ENCODE peak calls at places on chromosomes 1 and 21, in ten cellular contexts. One of them, this sample, is unnamed.

GRCh38 chr1:41670558-41670957 is 186.1 kb upstream of the EDN2 start:
- DNase-seq in K562: no peak
- DNase-seq in testis: no peak
- DNase-seq in uterus: no peak
- DNase-seq in tibial nerve: no peak
- DNase-seq in HepG2: no peak
- DNase-seq in body of pancreas: no peak
- DNase-seq in prostate gland: no peak
- DNase-seq in Peyer's patch: no peak
- DNase-seq in transverse colon: no peak
- DNase-seq in this sample: no peak

GRCh38 chr21:37219766-37220432 is 47.2 kb downstream of the VPS26C start:
- DNase-seq in K562: no peak
- DNase-seq in testis: peak; percentile 12
- DNase-seq in uterus: no peak
- DNase-seq in tibial nerve: no peak
- DNase-seq in HepG2: no peak
- DNase-seq in body of pancreas: no peak
- DNase-seq in prostate gland: no peak
- DNase-seq in Peyer's patch: no peak
- DNase-seq in transverse colon: no peak
- DNase-seq in this sample: peak; percentile 35

GRCh38 chr1:41783189-41783639 is 135.5 kb downstream of the HIVEP3 start:
- DNase-seq in K562: no peak
- DNase-seq in testis: no peak
- DNase-seq in uterus: no peak
- DNase-seq in tibial nerve: no peak
- DNase-seq in HepG2: no peak
- DNase-seq in body of pancreas: no peak
- DNase-seq in prostate gland: peak; percentile 69
- DNase-seq in Peyer's patch: no peak
- DNase-seq in transverse colon: no peak
- DNase-seq in this sample: no peak

GRCh38 chr1:208189716-208190115 is 54.5 kb downstream of the PLXNA2 start:
- DNase-seq in K562: no peak
- DNase-seq in testis: no peak
- DNase-seq in uterus: no peak
- DNase-seq in tibial nerve: no peak
- DNase-seq in HepG2: no peak
- DNase-seq in body of pancreas: no peak
- DNase-seq in prostate gland: no peak
- DNase-seq in Peyer's patch: no peak
- DNase-seq in transverse colon: no peak
- DNase-seq in this sample: no peak

GRCh38 chr1:121546830-121547680 is 362.3 kb downstream of the SRGAP2C start:
- DNase-seq in K562: no peak
- DNase-seq in testis: no peak
- DNase-seq in uterus: no peak
- DNase-seq in tibial nerve: no peak
- DNase-seq in HepG2: no peak
- DNase-seq in body of pancreas: no peak
- DNase-seq in prostate gland: peak; percentile 5
- DNase-seq in Peyer's patch: no peak
- DNase-seq in transverse colon: no peak
- DNase-seq in this sample: no peak

GRCh38 chr1:91725961-91726704 is 159.8 kb downstream of the TGFBR3 start:
- DNase-seq in K562: no peak
- DNase-seq in testis: peak; percentile 57
- DNase-seq in uterus: peak; percentile 36
- DNase-seq in tibial nerve: no peak
- DNase-seq in HepG2: peak; percentile 40
- DNase-seq in body of pancreas: peak; percentile 39
- DNase-seq in prostate gland: no peak
- DNase-seq in Peyer's patch: no peak
- DNase-seq in transverse colon: peak; percentile 17
- DNase-seq in this sample: no peak

GRCh38 chr1:21307663-21308062 is 17.4 kb upstream of the ECE1 start:
- DNase-seq in K562: peak; percentile 81
- DNase-seq in testis: no peak
- DNase-seq in uterus: no peak
- DNase-seq in tibial nerve: no peak
- DNase-seq in HepG2: no peak
- DNase-seq in body of pancreas: no peak
- DNase-seq in prostate gland: no peak
- DNase-seq in Peyer's patch: no peak
- DNase-seq in transverse colon: no peak
- DNase-seq in this sample: no peak

GRCh38 chr1:99677416-99677815 is 31.5 kb downstream of the PALMD start:
- DNase-seq in K562: no peak
- DNase-seq in testis: no peak
- DNase-seq in uterus: no peak
- DNase-seq in tibial nerve: no peak
- DNase-seq in HepG2: no peak
- DNase-seq in body of pancreas: no peak
- DNase-seq in prostate gland: no peak
- DNase-seq in Peyer's patch: no peak
- DNase-seq in transverse colon: no peak
- DNase-seq in this sample: no peak

GRCh38 chr1:186782791-186783190 is 46.0 kb upstream of the PLA2G4A start:
- DNase-seq in K562: no peak
- DNase-seq in testis: no peak
- DNase-seq in uterus: no peak
- DNase-seq in tibial nerve: no peak
- DNase-seq in HepG2: no peak
- DNase-seq in body of pancreas: no peak
- DNase-seq in prostate gland: no peak
- DNase-seq in Peyer's patch: no peak
- DNase-seq in transverse colon: no peak
- DNase-seq in this sample: no peak

GRCh38 chr21:28253378-28253777 is 739.3 kb downstream of the LTN1 start:
- DNase-seq in K562: no peak
- DNase-seq in testis: no peak
- DNase-seq in uterus: no peak
- DNase-seq in tibial nerve: no peak
- DNase-seq in HepG2: no peak
- DNase-seq in body of pancreas: no peak
- DNase-seq in prostate gland: no peak
- DNase-seq in Peyer's patch: no peak
- DNase-seq in transverse colon: no peak
- DNase-seq in this sample: no peak

GRCh38 chr1:31674626-31675025 is 29.2 kb downstream of the COL16A1 start:
- DNase-seq in K562: no peak
- DNase-seq in testis: no peak
- DNase-seq in uterus: no peak
- DNase-seq in tibial nerve: no peak
- DNase-seq in HepG2: no peak
- DNase-seq in body of pancreas: no peak
- DNase-seq in prostate gland: no peak
- DNase-seq in Peyer's patch: no peak
- DNase-seq in transverse colon: no peak
- DNase-seq in this sample: no peak

GRCh38 chr1:162029205-162029604 is 5.5 kb upstream of the OLFML2B start:
- DNase-seq in K562: no peak
- DNase-seq in testis: no peak
- DNase-seq in uterus: peak; percentile 44
- DNase-seq in tibial nerve: no peak
- DNase-seq in HepG2: no peak
- DNase-seq in body of pancreas: no peak
- DNase-seq in prostate gland: no peak
- DNase-seq in Peyer's patch: no peak
- DNase-seq in transverse colon: no peak
- DNase-seq in this sample: no peak

GRCh38 chr1:162633327-162633762 is 1.1 kb downstream of the DDR2 start:
- DNase-seq in K562: no peak
- DNase-seq in testis: no peak
- DNase-seq in uterus: no peak
- DNase-seq in tibial nerve: no peak
- DNase-seq in HepG2: no peak
- DNase-seq in body of pancreas: no peak
- DNase-seq in prostate gland: no peak
- DNase-seq in Peyer's patch: no peak
- DNase-seq in transverse colon: no peak
- DNase-seq in this sample: no peak

GRCh38 chr21:44438531-44439210 is 16.6 kb upstream of the LRRC3 start:
- DNase-seq in K562: no peak
- DNase-seq in testis: no peak
- DNase-seq in uterus: no peak
- DNase-seq in tibial nerve: no peak
- DNase-seq in HepG2: no peak
- DNase-seq in body of pancreas: peak; percentile 44
- DNase-seq in prostate gland: no peak
- DNase-seq in Peyer's patch: no peak
- DNase-seq in transverse colon: peak; percentile 50
- DNase-seq in this sample: peak; percentile 92

GRCh38 chr1:68225781-68226180 is 6.5 kb downstream of the WLS start:
- DNase-seq in K562: no peak
- DNase-seq in testis: no peak
- DNase-seq in uterus: no peak
- DNase-seq in tibial nerve: no peak
- DNase-seq in HepG2: no peak
- DNase-seq in body of pancreas: no peak
- DNase-seq in prostate gland: peak; percentile 37
- DNase-seq in Peyer's patch: no peak
- DNase-seq in transverse colon: no peak
- DNase-seq in this sample: no peak

GRCh38 chr1:6424000-6424565 is 493 bp upstream of the ESPN start:
- DNase-seq in K562: peak; percentile 47
- DNase-seq in testis: no peak
- DNase-seq in uterus: no peak
- DNase-seq in tibial nerve: no peak
- DNase-seq in HepG2: no peak
- DNase-seq in body of pancreas: no peak
- DNase-seq in prostate gland: no peak
- DNase-seq in Peyer's patch: no peak
- DNase-seq in transverse colon: no peak
- DNase-seq in this sample: no peak

GRCh38 chr1:228314658-228315483 is 91.8 kb downstream of the TRIM11 start:
- DNase-seq in K562: no peak
- DNase-seq in testis: no peak
- DNase-seq in uterus: no peak
- DNase-seq in tibial nerve: peak; percentile 11
- DNase-seq in HepG2: no peak
- DNase-seq in body of pancreas: no peak
- DNase-seq in prostate gland: no peak
- DNase-seq in Peyer's patch: peak; percentile 39
- DNase-seq in transverse colon: no peak
- DNase-seq in this sample: peak; percentile 34

GRCh38 chr1:55067022-55067781 is 27.9 kb downstream of the PCSK9 start:
- DNase-seq in K562: no peak
- DNase-seq in testis: peak; percentile 38
- DNase-seq in uterus: no peak
- DNase-seq in tibial nerve: no peak
- DNase-seq in HepG2: no peak
- DNase-seq in body of pancreas: no peak
- DNase-seq in prostate gland: peak; percentile 28
- DNase-seq in Peyer's patch: no peak
- DNase-seq in transverse colon: no peak
- DNase-seq in this sample: no peak
- TF ChIP-seq POLR2A in K562: peak; percentile 44
- TF ChIP-seq POLR2A in testis: no peak
- TF ChIP-seq POLR2A in uterus: no peak
- TF ChIP-seq POLR2A in tibial nerve: no peak
- TF ChIP-seq POLR2A in HepG2: no peak
- TF ChIP-seq POLR2A in body of pancreas: no peak
- TF ChIP-seq POLR2A in prostate gland: no peak
- TF ChIP-seq POLR2A in Peyer's patch: no peak
- TF ChIP-seq POLR2A in transverse colon: no peak
- TF ChIP-seq POLR2A in this sample: no peak

GRCh38 chr1:53365405-53366063 is 37.7 kb upstream of the LRP8 start:
- DNase-seq in K562: no peak
- DNase-seq in testis: peak; percentile 32
- DNase-seq in uterus: peak; percentile 11
- DNase-seq in tibial nerve: no peak
- DNase-seq in HepG2: no peak
- DNase-seq in body of pancreas: no peak
- DNase-seq in prostate gland: no peak
- DNase-seq in Peyer's patch: peak; percentile 22
- DNase-seq in transverse colon: no peak
- DNase-seq in this sample: peak; percentile 42

GRCh38 chr1:53361541-53361961 is 33.7 kb upstream of the LRP8 start:
- DNase-seq in K562: no peak
- DNase-seq in testis: peak; percentile 7
- DNase-seq in uterus: peak; percentile 3
- DNase-seq in tibial nerve: no peak
- DNase-seq in HepG2: no peak
- DNase-seq in body of pancreas: no peak
- DNase-seq in prostate gland: no peak
- DNase-seq in Peyer's patch: peak; percentile 26
- DNase-seq in transverse colon: no peak
- DNase-seq in this sample: peak; percentile 49

GRCh38 chr1:53359934-53360276 is 32.0 kb upstream of the LRP8 start:
- DNase-seq in K562: no peak
- DNase-seq in testis: no peak
- DNase-seq in uterus: no peak
- DNase-seq in tibial nerve: no peak
- DNase-seq in HepG2: no peak
- DNase-seq in body of pancreas: no peak
- DNase-seq in prostate gland: no peak
- DNase-seq in Peyer's patch: no peak
- DNase-seq in transverse colon: no peak
- DNase-seq in this sample: no peak

GRCh38 chr1:53362270-53362669 is 34.4 kb upstream of the LRP8 start:
- DNase-seq in K562: no peak
- DNase-seq in testis: no peak
- DNase-seq in uterus: no peak
- DNase-seq in tibial nerve: no peak
- DNase-seq in HepG2: no peak
- DNase-seq in body of pancreas: no peak
- DNase-seq in prostate gland: no peak
- DNase-seq in Peyer's patch: no peak
- DNase-seq in transverse colon: no peak
- DNase-seq in this sample: no peak

GRCh38 chr1:53362851-53363642 is 35.2 kb upstream of the LRP8 start:
- DNase-seq in K562: peak; percentile 43
- DNase-seq in testis: peak; percentile 12
- DNase-seq in uterus: peak; percentile 7
- DNase-seq in tibial nerve: no peak
- DNase-seq in HepG2: peak; percentile 11
- DNase-seq in body of pancreas: no peak
- DNase-seq in prostate gland: no peak
- DNase-seq in Peyer's patch: peak; percentile 36
- DNase-seq in transverse colon: no peak
- DNase-seq in this sample: no peak
- TF ChIP-seq CTCF in K562: peak; percentile 41
- TF ChIP-seq CTCF in testis: no peak
- TF ChIP-seq CTCF in uterus: no peak
- TF ChIP-seq CTCF in tibial nerve: no peak
- TF ChIP-seq CTCF in HepG2: peak; percentile 47
- TF ChIP-seq CTCF in body of pancreas: no peak
- TF ChIP-seq CTCF in prostate gland: no peak
- TF ChIP-seq CTCF in Peyer's patch: no peak
- TF ChIP-seq CTCF in transverse colon: no peak
- TF ChIP-seq CTCF in this sample: no peak

GRCh38 chr1:248905949-248906740 is at the start of gene PGBD2:
- DNase-seq in K562: peak; percentile 98
- DNase-seq in testis: peak; percentile 94
- DNase-seq in uterus: peak; percentile 94
- DNase-seq in tibial nerve: peak; percentile 89
- DNase-seq in HepG2: peak; percentile 81
- DNase-seq in body of pancreas: peak; percentile 95
- DNase-seq in prostate gland: peak; percentile 88
- DNase-seq in Peyer's patch: peak; percentile 97
- DNase-seq in transverse colon: peak; percentile 96
- DNase-seq in this sample: peak; percentile 97
- TF ChIP-seq POLR2A in K562: peak; percentile 94
- TF ChIP-seq POLR2A in testis: peak; percentile 20
- TF ChIP-seq POLR2A in uterus: no peak
- TF ChIP-seq POLR2A in tibial nerve: peak; percentile 48
- TF ChIP-seq POLR2A in HepG2: peak; percentile 95
- TF ChIP-seq POLR2A in body of pancreas: peak; percentile 91
- TF ChIP-seq POLR2A in prostate gland: peak; percentile 74
- TF ChIP-seq POLR2A in Peyer's patch: peak; percentile 87
- TF ChIP-seq POLR2A in transverse colon: peak; percentile 91
- TF ChIP-seq POLR2A in this sample: peak; percentile 92

GRCh38 chr1:30085814-30086770 is 637.3 kb downstream of the MATN1 start:
- DNase-seq in K562: peak; percentile 84
- DNase-seq in testis: peak; percentile 86
- DNase-seq in uterus: peak; percentile 51
- DNase-seq in tibial nerve: no peak
- DNase-seq in HepG2: peak; percentile 8
- DNase-seq in body of pancreas: peak; percentile 21
- DNase-seq in prostate gland: no peak
- DNase-seq in Peyer's patch: peak; percentile 57
- DNase-seq in transverse colon: peak; percentile 41
- DNase-seq in this sample: peak; percentile 44
- TF ChIP-seq CTCF in K562: peak; percentile 62
- TF ChIP-seq CTCF in testis: peak; percentile 83
- TF ChIP-seq CTCF in uterus: peak; percentile 51
- TF ChIP-seq CTCF in tibial nerve: peak; percentile 75
- TF ChIP-seq CTCF in HepG2: peak; percentile 66
- TF ChIP-seq CTCF in body of pancreas: peak; percentile 35
- TF ChIP-seq CTCF in prostate gland: peak; percentile 69
- TF ChIP-seq CTCF in Peyer's patch: peak; percentile 13
- TF ChIP-seq CTCF in transverse colon: peak; percentile 64
- TF ChIP-seq CTCF in this sample: peak; percentile 37

This sample was measured in right lobe of liver.